ENCODE peak calls at places on chromosome 1, in five cellular contexts. One of them, this sample, is unnamed.

GRCh38 chr1:219792337-219793021 is 135.9 kb downstream of the SLC30A10 start:
- DNase-seq in colonic mucosa: no peak
- DNase-seq in SK-N-SH: peak; percentile 64
- DNase-seq in SJCRH30: no peak
- DNase-seq in tibial nerve: no peak
- DNase-seq in this sample: peak; percentile 83

GRCh38 chr1:64077281-64077940 is 126.0 kb upstream of the UBE2U start:
- DNase-seq in SK-N-SH: no peak
- DNase-seq in colonic mucosa: no peak
- DNase-seq in tibial nerve: no peak
- DNase-seq in SJCRH30: peak; percentile 5
- DNase-seq in this sample: no peak

GRCh38 chr1:44721521-44722361 is 9.2 kb downstream of the RNU5D-1 start:
- DNase-seq in colonic mucosa: no peak
- DNase-seq in SJCRH30: peak; percentile 93
- DNase-seq in SK-N-SH: peak; percentile 43
- DNase-seq in tibial nerve: no peak
- DNase-seq in this sample: peak; percentile 78

GRCh38 chr1:1170215-1170890 is 3.3 kb upstream of the TTLL10 start:
- DNase-seq in SK-N-SH: no peak
- DNase-seq in tibial nerve: no peak
- DNase-seq in SJCRH30: no peak
- DNase-seq in colonic mucosa: peak; percentile 56
- DNase-seq in this sample: peak; percentile 7

GRCh38 chr1:92784051-92784638 is 763 bp downstream of the EVI5 start:
- DNase-seq in colonic mucosa: peak; percentile 52
- DNase-seq in tibial nerve: peak; percentile 16
- DNase-seq in SJCRH30: peak; percentile 51
- DNase-seq in SK-N-SH: no peak
- DNase-seq in this sample: peak; percentile 6

GRCh38 chr1:9606948-9607347 is 18.2 kb downstream of the TMEM201 start:
- DNase-seq in SK-N-SH: no peak
- DNase-seq in tibial nerve: no peak
- DNase-seq in colonic mucosa: no peak
- DNase-seq in SJCRH30: no peak
- DNase-seq in this sample: no peak

GRCh38 chr1:220694866-220695382 is 4.8 kb downstream of the C1orf115 start:
- DNase-seq in SJCRH30: no peak
- DNase-seq in tibial nerve: no peak
- DNase-seq in SK-N-SH: no peak
- DNase-seq in colonic mucosa: no peak
- DNase-seq in this sample: no peak

GRCh38 chr1:176567190-176567794 is 104.3 kb downstream of the PAPPA2 start:
- DNase-seq in SK-N-SH: no peak
- DNase-seq in SJCRH30: no peak
- DNase-seq in colonic mucosa: no peak
- DNase-seq in tibial nerve: no peak
- DNase-seq in this sample: no peak

GRCh38 chr1:28110555-28110954 is 22.1 kb upstream of the EYA3 start:
- DNase-seq in tibial nerve: no peak
- DNase-seq in colonic mucosa: no peak
- DNase-seq in SK-N-SH: no peak
- DNase-seq in SJCRH30: no peak
- DNase-seq in this sample: no peak

GRCh38 chr1:202279806-202280205 is 61.9 kb downstream of the UBE2T start:
- DNase-seq in colonic mucosa: no peak
- DNase-seq in tibial nerve: no peak
- DNase-seq in SK-N-SH: no peak
- DNase-seq in SJCRH30: no peak
- DNase-seq in this sample: no peak

GRCh38 chr1:207581496-207582168 is 63.3 kb upstream of the CR1L start:
- DNase-seq in SK-N-SH: no peak
- DNase-seq in tibial nerve: no peak
- DNase-seq in SJCRH30: no peak
- DNase-seq in colonic mucosa: no peak
- DNase-seq in this sample: no peak

GRCh38 chr1:112702067-112702395 is 4.9 kb downstream of the RHOC start:
- DNase-seq in tibial nerve: no peak
- DNase-seq in SK-N-SH: no peak
- DNase-seq in colonic mucosa: no peak
- DNase-seq in SJCRH30: no peak
- DNase-seq in this sample: no peak

GRCh38 chr1:170665625-170666024 is 1.7 kb downstream of the PRRX1 start:
- DNase-seq in colonic mucosa: no peak
- DNase-seq in SJCRH30: no peak
- DNase-seq in tibial nerve: no peak
- DNase-seq in SK-N-SH: no peak
- DNase-seq in this sample: no peak

GRCh38 chr1:170664283-170664827 is 424 bp downstream of the PRRX1 start:
- DNase-seq in tibial nerve: no peak
- DNase-seq in SK-N-SH: peak; percentile 53
- DNase-seq in SJCRH30: no peak
- DNase-seq in colonic mucosa: no peak
- DNase-seq in this sample: no peak

GRCh38 chr1:170666661-170667060 is 2.7 kb downstream of the PRRX1 start:
- DNase-seq in SJCRH30: no peak
- DNase-seq in SK-N-SH: no peak
- DNase-seq in colonic mucosa: no peak
- DNase-seq in tibial nerve: no peak
- DNase-seq in this sample: no peak

GRCh38 chr1:170663441-170664282 is at the start of gene PRRX1:
- DNase-seq in SK-N-SH: no peak
- DNase-seq in SJCRH30: no peak
- DNase-seq in colonic mucosa: no peak
- DNase-seq in tibial nerve: no peak
- DNase-seq in this sample: no peak

GRCh38 chr1:170664828-170665617 is 1.1 kb downstream of the PRRX1 start:
- DNase-seq in SJCRH30: peak; percentile 24
- DNase-seq in SK-N-SH: peak; percentile 64
- DNase-seq in colonic mucosa: peak; percentile 30
- DNase-seq in tibial nerve: no peak
- DNase-seq in this sample: no peak
- H3K4me1 ChIP-seq in SJCRH30: no peaks in the 10 kb centered on the region
- H3K4me1 ChIP-seq in SK-N-SH: peaks cover 4% of the 10 kb centered on the region
- H3K4me1 ChIP-seq in colonic mucosa: peaks cover 7% of the 10 kb centered on the region
- H3K4me1 ChIP-seq in tibial nerve: no peaks in the 10 kb centered on the region
- H3K4me1 ChIP-seq in this sample: no peaks in the 10 kb centered on the region

GRCh38 chr1:153401461-153401860 is 10.6 kb upstream of the S100A8 start:
- DNase-seq in SK-N-SH: no peak
- DNase-seq in tibial nerve: no peak
- DNase-seq in SJCRH30: no peak
- DNase-seq in colonic mucosa: no peak
- DNase-seq in this sample: no peak
- H3K27me3 ChIP-seq in SK-N-SH: peaks cover 36% of the 10 kb centered on the region
- H3K27me3 ChIP-seq in tibial nerve: peaks cover 4% of the 10 kb centered on the region
- H3K27me3 ChIP-seq in SJCRH30: peaks cover 6% of the 10 kb centered on the region
- H3K27me3 ChIP-seq in colonic mucosa: no peaks in the 10 kb centered on the region
- H3K27me3 ChIP-seq in this sample: peaks cover 36% of the 10 kb centered on the region

DNA sequence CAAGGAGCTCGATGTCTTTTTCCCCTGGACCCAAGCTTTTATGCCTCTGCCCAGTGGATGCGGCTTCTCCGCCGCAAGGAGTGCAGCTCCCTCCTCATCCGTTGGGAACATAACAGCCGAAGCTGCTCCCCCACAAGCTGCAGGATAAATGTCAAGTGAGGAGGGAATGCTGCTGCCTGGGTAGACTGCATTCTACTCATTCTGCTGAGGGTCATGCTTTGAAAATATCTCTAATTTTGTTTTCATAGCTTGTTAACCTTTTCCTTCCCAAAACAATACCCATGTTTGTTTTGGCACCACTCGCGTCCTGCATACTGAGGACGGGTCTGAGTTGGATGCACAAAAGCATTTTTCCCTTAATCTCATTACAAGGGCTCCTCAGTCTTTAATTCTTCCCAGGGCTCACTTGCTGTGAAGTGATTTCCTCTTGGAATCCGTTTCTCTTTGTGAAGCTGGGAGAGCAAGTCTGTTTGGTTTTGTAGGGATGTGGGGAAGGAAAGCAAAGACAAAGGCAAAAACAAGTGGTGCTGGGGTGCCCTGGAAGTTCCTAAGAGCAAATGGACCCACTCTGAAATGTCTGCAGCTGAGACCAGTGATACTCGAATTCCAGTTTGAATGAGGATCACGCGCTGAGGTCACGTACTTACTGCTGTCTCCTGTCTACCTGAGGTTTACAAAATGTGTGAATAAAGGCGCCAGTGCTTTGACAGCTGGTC is 134.0 kb upstream of the IRF2BP2 start:
- DNase-seq in SJCRH30: peak; percentile 60
- DNase-seq in tibial nerve: no peak
- DNase-seq in colonic mucosa: no peak
- DNase-seq in SK-N-SH: no peak
- DNase-seq in this sample: no peak
- H3K4me3 ChIP-seq in SJCRH30: peak overlapping the region; percentile 16
- H3K4me3 ChIP-seq in tibial nerve: peak overlapping the region; percentile 5
- H3K4me3 ChIP-seq in colonic mucosa: no peak overlapping the region
- H3K4me3 ChIP-seq in SK-N-SH: no peak overlapping the region
- H3K4me3 ChIP-seq in this sample: no peak overlapping the region

GRCh38 chr1:41394918-41395598 is 33.8 kb downstream of the FOXO6 start:
- DNase-seq in SJCRH30: peak; percentile 95
- DNase-seq in tibial nerve: no peak
- DNase-seq in SK-N-SH: peak; percentile 67
- DNase-seq in colonic mucosa: no peak
- DNase-seq in this sample: peak; percentile 26

GRCh38 chr1:41396084-41396483 is 34.9 kb downstream of the FOXO6 start:
- DNase-seq in colonic mucosa: no peak
- DNase-seq in tibial nerve: no peak
- DNase-seq in SJCRH30: peak; percentile 60
- DNase-seq in SK-N-SH: no peak
- DNase-seq in this sample: no peak

GRCh38 chr1:41395599-41395956 is 34.3 kb downstream of the FOXO6 start:
- DNase-seq in SK-N-SH: no peak
- DNase-seq in SJCRH30: no peak
- DNase-seq in tibial nerve: no peak
- DNase-seq in colonic mucosa: no peak
- DNase-seq in this sample: no peak

GRCh38 chr1:41393993-41394392 is 32.8 kb downstream of the FOXO6 start:
- DNase-seq in colonic mucosa: no peak
- DNase-seq in tibial nerve: no peak
- DNase-seq in SJCRH30: no peak
- DNase-seq in SK-N-SH: no peak
- DNase-seq in this sample: no peak

GRCh38 chr1:41394405-41394804 is 33.2 kb downstream of the FOXO6 start:
- DNase-seq in SJCRH30: no peak
- DNase-seq in tibial nerve: no peak
- DNase-seq in SK-N-SH: no peak
- DNase-seq in colonic mucosa: no peak
- DNase-seq in this sample: no peak
- H3K4me1 ChIP-seq in SJCRH30: peaks cover 57% of the 10 kb centered on the region
- H3K4me1 ChIP-seq in tibial nerve: no peaks in the 10 kb centered on the region
- H3K4me1 ChIP-seq in SK-N-SH: peaks cover 52% of the 10 kb centered on the region
- H3K4me1 ChIP-seq in colonic mucosa: no peaks in the 10 kb centered on the region
- H3K4me1 ChIP-seq in this sample: peaks cover 19% of the 10 kb centered on the region